ENCODE peak calls at places on chromosome 5, in seven cellular contexts. One of them, this sample, is unnamed.

GRCh38 chr5:168177831-168178450 is 113.5 kb upstream of the WWC1 start:
- DNase-seq in lower lobe of right lung: no peak
- DNase-seq in NCI-H1092: no peak
- DNase-seq in brain microvascular endothelial cell: no peak
- DNase-seq in lung microvascular endothelial cell: no peak
- DNase-seq in GM23248: no peak
- DNase-seq in activated CD8-positive, alpha-beta memory T cell treated with anti-CD3 and anti-CD28 coated beads for 24 hours: no peak
- DNase-seq in this sample: no peak

GRCh38 chr5:58462623-58463230 is 2.8 kb upstream of the PLK2 start:
- DNase-seq in lower lobe of right lung: no peak
- DNase-seq in NCI-H1092: no peak
- DNase-seq in brain microvascular endothelial cell: peak
- DNase-seq in lung microvascular endothelial cell: peak
- DNase-seq in GM23248: peak
- DNase-seq in activated CD8-positive, alpha-beta memory T cell treated with anti-CD3 and anti-CD28 coated beads for 24 hours: no peak
- DNase-seq in this sample: peak

GRCh38 chr5:21806943-21807342 is 1046.2 kb downstream of the CDH12 start:
- DNase-seq in lower lobe of right lung: no peak
- DNase-seq in NCI-H1092: no peak
- DNase-seq in brain microvascular endothelial cell: peak
- DNase-seq in lung microvascular endothelial cell: peak
- DNase-seq in GM23248: peak
- DNase-seq in activated CD8-positive, alpha-beta memory T cell treated with anti-CD3 and anti-CD28 coated beads for 24 hours: no peak
- DNase-seq in this sample: peak

GRCh38 chr5:82358454-82358853 is 80.3 kb upstream of the RPS23 start:
- DNase-seq in lower lobe of right lung: no peak
- DNase-seq in NCI-H1092: no peak
- DNase-seq in brain microvascular endothelial cell: no peak
- DNase-seq in lung microvascular endothelial cell: peak
- DNase-seq in GM23248: peak
- DNase-seq in activated CD8-positive, alpha-beta memory T cell treated with anti-CD3 and anti-CD28 coated beads for 24 hours: no peak
- DNase-seq in this sample: no peak

GRCh38 chr5:133381571-133382365 is 230.6 kb downstream of the FSTL4 start:
- DNase-seq in lower lobe of right lung: no peak
- DNase-seq in NCI-H1092: no peak
- DNase-seq in brain microvascular endothelial cell: no peak
- DNase-seq in lung microvascular endothelial cell: no peak
- DNase-seq in GM23248: no peak
- DNase-seq in activated CD8-positive, alpha-beta memory T cell treated with anti-CD3 and anti-CD28 coated beads for 24 hours: peak
- DNase-seq in this sample: no peak

GRCh38 chr5:148909001-148909400 is 82.6 kb downstream of the ADRB2 start:
- DNase-seq in lower lobe of right lung: no peak
- DNase-seq in NCI-H1092: no peak
- DNase-seq in brain microvascular endothelial cell: no peak
- DNase-seq in lung microvascular endothelial cell: peak
- DNase-seq in GM23248: no peak
- DNase-seq in activated CD8-positive, alpha-beta memory T cell treated with anti-CD3 and anti-CD28 coated beads for 24 hours: no peak
- DNase-seq in this sample: no peak

GRCh38 chr5:28957450-28957849 is 1919.1 kb upstream of the CDH9 start:
- DNase-seq in lower lobe of right lung: no peak
- DNase-seq in NCI-H1092: no peak
- DNase-seq in brain microvascular endothelial cell: no peak
- DNase-seq in lung microvascular endothelial cell: no peak
- DNase-seq in GM23248: no peak
- DNase-seq in activated CD8-positive, alpha-beta memory T cell treated with anti-CD3 and anti-CD28 coated beads for 24 hours: no peak
- DNase-seq in this sample: no peak

GRCh38 chr5:151799407-151799806 is 27.7 kb downstream of the G3BP1 start:
- DNase-seq in lower lobe of right lung: no peak
- DNase-seq in NCI-H1092: no peak
- DNase-seq in brain microvascular endothelial cell: peak
- DNase-seq in lung microvascular endothelial cell: peak
- DNase-seq in GM23248: peak
- DNase-seq in activated CD8-positive, alpha-beta memory T cell treated with anti-CD3 and anti-CD28 coated beads for 24 hours: no peak
- DNase-seq in this sample: peak

GRCh38 chr5:154714271-154714986 is 40.7 kb upstream of the LARP1 start:
- DNase-seq in lower lobe of right lung: peak
- DNase-seq in NCI-H1092: no peak
- DNase-seq in brain microvascular endothelial cell: peak
- DNase-seq in lung microvascular endothelial cell: peak
- DNase-seq in GM23248: peak
- DNase-seq in activated CD8-positive, alpha-beta memory T cell treated with anti-CD3 and anti-CD28 coated beads for 24 hours: no peak
- DNase-seq in this sample: peak

This sample was measured in Daoy.